ENCODE peak calls at places on chromosomes 16 and 17, in six cellular contexts. O is CD8-positive, alpha-beta T cell; E is cardiac fibroblast; P is neural progenitor cell; B is left ventricle myocardium inferior; F is prostate gland. J is an unnamed sample.

GRCh38 chr17:47837401-47838039 is 3.6 kb downstream of the SCRN2 start:
- DNase-seq in O (no peak), E (peak; percentile 26), P (no peak), B (no peak), F (no peak), J (no peak)

GRCh38 chr17:41116292-41116691 is 1.9 kb downstream of the KRTAP4-11 start:
- DNase-seq in O (no peak), E (no peak), P (no peak), B (no peak), F (no peak), J (peak; percentile 33)

GRCh38 chr17:64625541-64625940 is 36.6 kb downstream of the SMURF2 start:
- DNase-seq in O (no peak), E (no peak), P (no peak), B (no peak), F (no peak), J (no peak)

GRCh38 chr16:6616746-6617145 is 715.9 kb upstream of the RBFOX1 start:
- DNase-seq in O (no peak), E (no peak), P (no peak), B (no peak), F (peak; percentile 76), J (no peak)

GRCh38 chr16:66578596-66579531 is at the start of gene CMTM2:
- DNase-seq in O (no peak), E (peak; percentile 8), P (no peak), B (no peak), F (no peak), J (no peak)

GRCh38 chr17:66431910-66432309 is 129.5 kb downstream of the PRKCA start:
- DNase-seq in O (no peak), E (peak; percentile 87), P (no peak), B (no peak), F (no peak), J (peak; percentile 87)

GRCh38 chr17:34366529-34367107 is 3.6 kb upstream of the CCL1 start:
- DNase-seq in O (no peak), E (no peak), P (no peak), B (no peak), F (no peak), J (no peak)

GRCh38 chr17:29549169-29549935 is 17.5 kb downstream of the ABHD15 start:
- DNase-seq in O (no peak), E (peak; percentile 51), P (no peak), B (no peak), F (no peak), J (peak; percentile 19)

GRCh38 chr16:17768257-17768656 is 297.5 kb upstream of the XYLT1 start:
- DNase-seq in O (no peak), E (peak; percentile 11), P (no peak), B (no peak), F (no peak), J (peak; percentile 30)

GRCh38 chr16:57017251-57017650 is 27.9 kb downstream of the NLRC5 start:
- DNase-seq in O (no peak), E (peak; percentile 32), P (no peak), B (no peak), F (no peak), J (no peak)

GRCh38 chr16:50694206-50694605 is 800 bp downstream of the NOD2 start:
- DNase-seq in O (no peak), E (no peak), P (no peak), B (no peak), F (no peak), J (no peak)

GRCh38 chr17:50352072-50352692 is 6.3 kb downstream of the XYLT2 start:
- DNase-seq in O (no peak), E (no peak), P (no peak), B (peak; percentile 52), F (no peak), J (no peak)

GRCh38 chr16:50557046-50557445 is 8.8 kb downstream of the NKD1 start:
- DNase-seq in O (no peak), E (no peak), P (no peak), B (no peak), F (no peak), J (peak; percentile 59)

GRCh38 chr17:77332034-77332971 is 191.5 kb downstream of the SEC14L1 start:
- DNase-seq in O (no peak), E (no peak), P (no peak), B (no peak), F (no peak), J (peak; percentile 16)

GRCh38 chr16:50309156-50309526 is 42.8 kb downstream of the ADCY7 start:
- DNase-seq in O (no peak), E (no peak), P (no peak), B (no peak), F (no peak), J (no peak)

GRCh38 chr17:82080789-82081464 is 15.3 kb upstream of the DUS1L start:
- DNase-seq in O (no peak), E (no peak), P (no peak), B (no peak), F (no peak), J (no peak)

GRCh38 chr17:43389022-43389947 is 9.5 kb upstream of the ARL4D start:
- DNase-seq in O (peak; percentile 76), E (peak; percentile 86), P (peak; percentile 81), B (peak; percentile 79), F (peak; percentile 80), J (peak; percentile 83)

GRCh38 chr16:62135903-62136302 is 99.7 kb upstream of the CDH8 start:
- DNase-seq in O (no peak), E (no peak), P (no peak), B (no peak), F (no peak), J (no peak)

GRCh38 chr17:57663326-57664070 is 81.6 kb downstream of the CCDC182 start:
- DNase-seq in O (no peak), E (no peak), P (peak; percentile 35), B (no peak), F (no peak), J (peak; percentile 15)

GRCh38 chr16:85607331-85607765 is 5.8 kb upstream of the GSE1 start:
- DNase-seq in O (no peak), E (no peak), P (peak; percentile 91), B (no peak), F (no peak), J (peak; percentile 58)

GRCh38 chr16:13453325-13453724 is 466.6 kb upstream of the ERCC4 start:
- DNase-seq in O (no peak), E (no peak), P (no peak), B (no peak), F (no peak), J (no peak)

GRCh38 chr17:55687037-55687436 is 35.6 kb downstream of the TMEM100 start:
- DNase-seq in O (no peak), E (no peak), P (no peak), B (no peak), F (no peak), J (no peak)
- H3K4me3 ChIP-seq in O (no peak overlapping the region), E (no peak overlapping the region), P (no peak overlapping the region), B (no peak overlapping the region), F (no peak overlapping the region), J (no peak overlapping the region)

GRCh38 chr17:15269690-15270089 is 4.6 kb upstream of the PMP22 start:
- DNase-seq in O (no peak), E (peak; percentile 75), P (no peak), B (no peak), F (no peak), J (peak; percentile 78)

GRCh38 chr17:15266325-15266950 is 1.3 kb upstream of the PMP22 start:
- DNase-seq in O (no peak), E (no peak), P (no peak), B (no peak), F (no peak), J (no peak)

GRCh38 chr17:15269087-15269486 is 4.0 kb upstream of the PMP22 start:
- DNase-seq in O (no peak), E (no peak), P (no peak), B (no peak), F (no peak), J (no peak)

GRCh38 chr17:15268465-15268864 is 3.3 kb upstream of the PMP22 start:
- DNase-seq in O (no peak), E (no peak), P (no peak), B (peak; percentile 29), F (no peak), J (no peak)

GRCh38 chr17:15268003-15268402 is 2.9 kb upstream of the PMP22 start:
- DNase-seq in O (no peak), E (no peak), P (no peak), B (no peak), F (no peak), J (no peak)
- TF ChIP-seq CTCF in O (no peak), E (no peak), P (no peak), B (no peak), F (no peak), J (peak; percentile 12)

DNA sequence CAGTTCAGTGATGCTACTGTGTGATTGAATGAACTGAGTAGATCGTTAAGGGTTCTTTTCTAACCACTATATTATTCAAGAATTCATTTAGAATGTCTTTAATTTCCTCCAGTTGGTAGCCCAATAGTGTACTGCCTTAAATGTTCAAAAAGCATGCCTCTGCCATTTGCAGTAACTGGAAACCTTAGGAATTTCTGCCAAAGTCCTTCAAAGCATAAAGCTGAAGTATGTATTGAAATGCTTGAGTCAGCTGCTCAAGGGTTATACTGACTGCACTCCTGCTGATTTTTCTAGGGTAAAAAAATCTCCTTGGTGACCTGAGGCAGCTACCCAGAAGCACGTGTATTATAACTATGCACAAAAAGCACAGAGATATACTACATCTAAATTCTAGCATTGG is 56.5 kb downstream of the SNTB2 start:
- DNase-seq in O (no peak), E (peak; percentile 65), P (no peak), B (no peak), F (no peak), J (peak; percentile 48)
- H3K4me3 ChIP-seq in O (no peak overlapping the region), E (no peak overlapping the region), P (no peak overlapping the region), B (no peak overlapping the region), F (no peak overlapping the region), J (no peak overlapping the region)

GRCh38 chr17:39132192-39132600 is 19.2 kb downstream of the PLXDC1 start:
- DNase-seq in O (no peak), E (peak; percentile 87), P (peak; percentile 41), B (no peak), F (no peak), J (peak; percentile 73)
- TF ChIP-seq CTCF in O (no peak), E (no peak), P (no peak), B (no peak), F (no peak), J (no peak)

J was measured in fibroblast of villous mesenchyme.